ENCODE peak calls at places on chromosomes 4 and X, in five cellular contexts. One of them, this sample, is unnamed.

GRCh38 chrX:29478336-29479069 is 736.9 kb upstream of the MAGEB2 start:
- DNase-seq in left ventricle myocardium inferior: no peak
- DNase-seq in breast epithelium: no peak
- DNase-seq in dorsolateral prefrontal cortex: no peak
- DNase-seq in tibial artery: no peak
- DNase-seq in this sample: no peak

GRCh38 chr4:57504139-57504538 is 394.0 kb upstream of the IGFBP7 start:
- DNase-seq in dorsolateral prefrontal cortex: no peak
- DNase-seq in left ventricle myocardium inferior: no peak
- DNase-seq in tibial artery: no peak
- DNase-seq in breast epithelium: no peak
- DNase-seq in this sample: no peak

GRCh38 chrX:15142084-15142715 is 127.7 kb downstream of the ASB9 start:
- DNase-seq in tibial artery: no peak
- DNase-seq in breast epithelium: no peak
- DNase-seq in dorsolateral prefrontal cortex: no peak
- DNase-seq in left ventricle myocardium inferior: no peak
- DNase-seq in this sample: no peak

GRCh38 chrX:104641176-104641575 is 75.2 kb downstream of the IL1RAPL2 start:
- DNase-seq in tibial artery: no peak
- DNase-seq in breast epithelium: no peak
- DNase-seq in left ventricle myocardium inferior: no peak
- DNase-seq in dorsolateral prefrontal cortex: no peak
- DNase-seq in this sample: no peak

GRCh38 chrX:67648361-67648760 is 104.5 kb downstream of the AR start:
- DNase-seq in tibial artery: no peak
- DNase-seq in breast epithelium: no peak
- DNase-seq in left ventricle myocardium inferior: no peak
- DNase-seq in dorsolateral prefrontal cortex: no peak
- DNase-seq in this sample: no peak

GRCh38 chr4:86615501-86615900 is 21.4 kb downstream of the PTPN13 start:
- DNase-seq in tibial artery: no peak
- DNase-seq in left ventricle myocardium inferior: no peak
- DNase-seq in dorsolateral prefrontal cortex: no peak
- DNase-seq in breast epithelium: no peak
- DNase-seq in this sample: no peak

GRCh38 chr4:165079476-165079875 is 25.8 kb downstream of the TRIM75 start:
- DNase-seq in tibial artery: no peak
- DNase-seq in breast epithelium: no peak
- DNase-seq in left ventricle myocardium inferior: peak; percentile 43
- DNase-seq in dorsolateral prefrontal cortex: no peak
- DNase-seq in this sample: peak; percentile 78

GRCh38 chrX:72641601-72642000 is 69.0 kb upstream of the HDAC8 start:
- DNase-seq in dorsolateral prefrontal cortex: no peak
- DNase-seq in tibial artery: no peak
- DNase-seq in left ventricle myocardium inferior: no peak
- DNase-seq in breast epithelium: no peak
- DNase-seq in this sample: no peak

GRCh38 chrX:112868586-112868985 is 28.0 kb upstream of the AMOT start:
- DNase-seq in tibial artery: no peak
- DNase-seq in left ventricle myocardium inferior: no peak
- DNase-seq in breast epithelium: no peak
- DNase-seq in dorsolateral prefrontal cortex: no peak
- DNase-seq in this sample: no peak

GRCh38 chrX:105315301-105315700 is 94.8 kb upstream of the TEX13A start:
- DNase-seq in breast epithelium: no peak
- DNase-seq in dorsolateral prefrontal cortex: no peak
- DNase-seq in left ventricle myocardium inferior: no peak
- DNase-seq in tibial artery: no peak
- DNase-seq in this sample: no peak

GRCh38 chr4:27463816-27464215 is 603.2 kb downstream of the STIM2 start:
- DNase-seq in left ventricle myocardium inferior: no peak
- DNase-seq in breast epithelium: no peak
- DNase-seq in tibial artery: no peak
- DNase-seq in dorsolateral prefrontal cortex: no peak
- DNase-seq in this sample: no peak

GRCh38 chr4:183448436-183448835 is 4.0 kb downstream of the CDKN2AIP start:
- DNase-seq in tibial artery: no peak
- DNase-seq in breast epithelium: no peak
- DNase-seq in left ventricle myocardium inferior: no peak
- DNase-seq in dorsolateral prefrontal cortex: no peak
- DNase-seq in this sample: no peak

GRCh38 chrX:120790118-120790517 is 85.5 kb downstream of the CT47B1 start:
- DNase-seq in left ventricle myocardium inferior: no peak
- DNase-seq in tibial artery: no peak
- DNase-seq in breast epithelium: no peak
- DNase-seq in dorsolateral prefrontal cortex: peak; percentile 15
- DNase-seq in this sample: no peak

GRCh38 chrX:150088766-150089518 is 150.7 kb upstream of the EOLA2 start:
- DNase-seq in dorsolateral prefrontal cortex: no peak
- DNase-seq in tibial artery: no peak
- DNase-seq in left ventricle myocardium inferior: no peak
- DNase-seq in breast epithelium: no peak
- DNase-seq in this sample: peak; percentile 63

GRCh38 chrX:2628751-2629315 is 62.3 kb upstream of the CD99 start:
- DNase-seq in breast epithelium: no peak
- DNase-seq in dorsolateral prefrontal cortex: no peak
- DNase-seq in left ventricle myocardium inferior: no peak
- DNase-seq in tibial artery: no peak
- DNase-seq in this sample: no peak
- H3K4me3 ChIP-seq in breast epithelium: no peak overlapping the region
- H3K4me3 ChIP-seq in dorsolateral prefrontal cortex: no peak overlapping the region
- H3K4me3 ChIP-seq in left ventricle myocardium inferior: no peak overlapping the region
- H3K4me3 ChIP-seq in tibial artery: no peak overlapping the region
- H3K4me3 ChIP-seq in this sample: no peak overlapping the region

DNA sequence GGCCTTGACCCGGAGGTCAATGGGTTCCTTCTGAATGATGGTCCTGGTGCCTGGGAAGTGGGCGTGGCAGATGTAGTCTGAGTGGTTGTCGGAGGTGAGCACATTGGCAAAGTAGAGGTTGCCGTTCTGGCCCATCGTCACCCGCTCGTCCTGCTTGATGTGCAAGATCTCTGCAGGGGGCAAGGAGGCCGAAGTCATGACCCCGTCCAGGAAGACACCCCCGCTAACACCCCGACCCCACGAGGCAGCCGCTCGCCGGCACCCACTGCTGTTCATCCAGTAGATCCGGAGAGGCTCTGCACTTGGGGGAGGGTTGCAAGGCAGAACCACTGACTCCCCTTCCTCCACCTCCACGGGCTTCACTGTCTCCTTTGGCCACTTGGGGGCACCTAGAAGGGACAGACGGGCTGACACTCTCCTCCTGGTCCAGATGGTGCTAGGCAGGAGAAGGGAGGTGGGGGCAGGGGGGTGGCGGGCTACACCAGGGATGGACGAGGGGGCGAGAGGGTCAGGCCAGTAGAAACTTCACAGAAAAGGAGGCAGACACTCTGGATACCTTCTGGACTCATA is 15.1 kb downstream of the L1CAM start:
- DNase-seq in dorsolateral prefrontal cortex: no peak
- DNase-seq in tibial artery: no peak
- DNase-seq in left ventricle myocardium inferior: no peak
- DNase-seq in breast epithelium: no peak
- DNase-seq in this sample: no peak
- TF ChIP-seq CTCF in dorsolateral prefrontal cortex: no peak
- TF ChIP-seq CTCF in tibial artery: no peak
- TF ChIP-seq CTCF in left ventricle myocardium inferior: no peak
- TF ChIP-seq CTCF in breast epithelium: no peak
- TF ChIP-seq CTCF in this sample: no peak

GRCh38 chr4:8350841-8351461 is 81.4 kb downstream of the HTRA3 start:
- DNase-seq in tibial artery: peak; percentile 45
- DNase-seq in left ventricle myocardium inferior: no peak
- DNase-seq in dorsolateral prefrontal cortex: no peak
- DNase-seq in breast epithelium: peak; percentile 37
- DNase-seq in this sample: no peak
- H3K27ac ChIP-seq in tibial artery: no peak overlapping the region
- H3K27ac ChIP-seq in left ventricle myocardium inferior: no peak overlapping the region
- H3K27ac ChIP-seq in dorsolateral prefrontal cortex: no peak overlapping the region
- H3K27ac ChIP-seq in breast epithelium: peak overlapping the region; percentile 63
- H3K27ac ChIP-seq in this sample: peak overlapping the region; percentile 25

GRCh38 chr4:30724217-30724616 is 4.0 kb downstream of the PCDH7 start:
- DNase-seq in left ventricle myocardium inferior: no peak
- DNase-seq in breast epithelium: no peak
- DNase-seq in tibial artery: no peak
- DNase-seq in dorsolateral prefrontal cortex: no peak
- DNase-seq in this sample: no peak

GRCh38 chr4:30728291-30728690 is 8.1 kb downstream of the PCDH7 start:
- DNase-seq in breast epithelium: no peak
- DNase-seq in tibial artery: no peak
- DNase-seq in left ventricle myocardium inferior: no peak
- DNase-seq in dorsolateral prefrontal cortex: no peak
- DNase-seq in this sample: no peak

GRCh38 chr4:30725562-30725961 is 5.4 kb downstream of the PCDH7 start:
- DNase-seq in dorsolateral prefrontal cortex: no peak
- DNase-seq in left ventricle myocardium inferior: no peak
- DNase-seq in breast epithelium: no peak
- DNase-seq in tibial artery: no peak
- DNase-seq in this sample: no peak

GRCh38 chr4:30726090-30726668 is 6.0 kb downstream of the PCDH7 start:
- DNase-seq in dorsolateral prefrontal cortex: no peak
- DNase-seq in breast epithelium: no peak
- DNase-seq in left ventricle myocardium inferior: no peak
- DNase-seq in tibial artery: no peak
- DNase-seq in this sample: no peak

GRCh38 chr4:30727409-30727808 is 7.2 kb downstream of the PCDH7 start:
- DNase-seq in tibial artery: no peak
- DNase-seq in left ventricle myocardium inferior: no peak
- DNase-seq in dorsolateral prefrontal cortex: no peak
- DNase-seq in breast epithelium: no peak
- DNase-seq in this sample: no peak
- H3K4me3 ChIP-seq in tibial artery: peak overlapping the region; percentile 76
- H3K4me3 ChIP-seq in left ventricle myocardium inferior: peak overlapping the region; percentile 77
- H3K4me3 ChIP-seq in dorsolateral prefrontal cortex: peak overlapping the region; percentile 12
- H3K4me3 ChIP-seq in breast epithelium: no peak overlapping the region
- H3K4me3 ChIP-seq in this sample: no peak overlapping the region

GRCh38 chr4:150988238-150988637 is 26.8 kb downstream of the LRBA start:
- DNase-seq in dorsolateral prefrontal cortex: no peak
- DNase-seq in left ventricle myocardium inferior: no peak
- DNase-seq in breast epithelium: no peak
- DNase-seq in tibial artery: no peak
- DNase-seq in this sample: no peak

GRCh38 chr4:150982557-150983233 is 32.4 kb downstream of the LRBA start:
- DNase-seq in breast epithelium: no peak
- DNase-seq in left ventricle myocardium inferior: no peak
- DNase-seq in dorsolateral prefrontal cortex: no peak
- DNase-seq in tibial artery: no peak
- DNase-seq in this sample: no peak

GRCh38 chr4:150987204-150987603 is 27.9 kb downstream of the LRBA start:
- DNase-seq in dorsolateral prefrontal cortex: no peak
- DNase-seq in left ventricle myocardium inferior: no peak
- DNase-seq in tibial artery: no peak
- DNase-seq in breast epithelium: no peak
- DNase-seq in this sample: no peak

GRCh38 chr4:150990993-150991392 is 24.1 kb downstream of the LRBA start:
- DNase-seq in left ventricle myocardium inferior: no peak
- DNase-seq in tibial artery: no peak
- DNase-seq in dorsolateral prefrontal cortex: no peak
- DNase-seq in breast epithelium: no peak
- DNase-seq in this sample: no peak

GRCh38 chr4:150986085-150986484 is 29.0 kb downstream of the LRBA start:
- DNase-seq in breast epithelium: no peak
- DNase-seq in tibial artery: no peak
- DNase-seq in dorsolateral prefrontal cortex: no peak
- DNase-seq in left ventricle myocardium inferior: no peak
- DNase-seq in this sample: no peak
- TF ChIP-seq CTCF in breast epithelium: no peak
- TF ChIP-seq CTCF in tibial artery: no peak
- TF ChIP-seq CTCF in dorsolateral prefrontal cortex: no peak
- TF ChIP-seq CTCF in left ventricle myocardium inferior: no peak
- TF ChIP-seq CTCF in this sample: no peak

This sample was measured in gastrocnemius medialis.